ENCODE peak calls at places on chromosomes 13 and 19, in seven cellular contexts. Z is adrenal gland, N is pancreas, W is cardiac fibroblast, P is GM06990, C is body of pancreas, I is fibroblast of lung. D is an unnamed sample.
A peak's percentile ranks its signal among the peaks of the same experiment; 100 is the strongest.

GRCh38 chr19:29509456-29509855 is 16.3 kb upstream of the VSTM2B start:
- DNase-seq in Z (no peak), N (no peak), W (no peak), P (no peak), C (no peak), I (no peak), D (no peak)

GRCh38 chr19:55146078-55146647 is 2.8 kb downstream of the TNNT1 start:
- DNase-seq in Z (no peak), N (no peak), W (peak; percentile 25), P (no peak), C (no peak), I (no peak), D (peak; percentile 24)

GRCh38 chr13:48160879-48161278 is 66.0 kb upstream of the MED4 start:
- DNase-seq in Z (no peak), N (no peak), W (peak; percentile 72), P (no peak), C (no peak), I (no peak), D (peak; percentile 43)

GRCh38 chr19:53908106-53908932 is 759 bp upstream of the CACNG7 start:
- DNase-seq in Z (peak; percentile 42), N (peak; percentile 48), W (peak; percentile 54), P (peak; percentile 36), C (peak; percentile 45), I (peak; percentile 40), D (peak; percentile 71)

GRCh38 chr19:7751157-7751783 is 3.9 kb upstream of the CD209 start:
- DNase-seq in Z (no peak), N (no peak), W (peak; percentile 65), P (peak; percentile 48), C (no peak), I (no peak), D (peak; percentile 4)

GRCh38 chr19:50147462-50148423 is 15.3 kb downstream of the IZUMO2 start:
- DNase-seq in Z (peak; percentile 92), N (peak; percentile 86), W (peak; percentile 96), P (peak; percentile 71), C (peak; percentile 93), I (peak; percentile 81), D (peak; percentile 87)

GRCh38 chr13:28117689-28118377 is 17.5 kb upstream of the FLT3 start:
- DNase-seq in Z (peak; percentile 47), N (peak; percentile 37), W (peak; percentile 43), P (no peak), C (peak; percentile 66), I (peak; percentile 10), D (peak; percentile 60)

GRCh38 chr13:43663474-43664090 is 123.2 kb downstream of the ENOX1 start:
- DNase-seq in Z (no peak), N (no peak), W (peak; percentile 48), P (no peak), C (no peak), I (peak; percentile 47), D (peak; percentile 18)

GRCh38 chr19:10612515-10613119 is 12.7 kb upstream of the SLC44A2 start:
- DNase-seq in Z (peak; percentile 93), N (peak; percentile 95), W (no peak), P (no peak), C (peak; percentile 97), I (peak; percentile 19), D (no peak)

GRCh38 chr13:44755872-44756271 is 179.7 kb upstream of the TSC22D1 start:
- DNase-seq in Z (no peak), N (no peak), W (peak; percentile 66), P (no peak), C (no peak), I (peak; percentile 25), D (peak; percentile 53)

GRCh38 chr13:110663044-110663443 is 42.9 kb downstream of the CARS2 start:
- DNase-seq in Z (no peak), N (no peak), W (no peak), P (no peak), C (no peak), I (no peak), D (no peak)

GRCh38 chr19:2358548-2359173 is 1.4 kb upstream of the TMPRSS9 start:
- DNase-seq in Z (no peak), N (no peak), W (no peak), P (no peak), C (no peak), I (no peak), D (no peak)

GRCh38 chr19:30799854-30800755 is 427.9 kb downstream of the ZNF536 start:
- DNase-seq in Z (peak; percentile 63), N (peak; percentile 41), W (no peak), P (no peak), C (peak; percentile 53), I (no peak), D (no peak)

GRCh38 chr19:38617283-38617763 is 430 bp downstream of the MAP4K1 start:
- DNase-seq in Z (no peak), N (no peak), W (no peak), P (no peak), C (no peak), I (no peak), D (no peak)

GRCh38 chr13:99255241-99255640 is 2.9 kb downstream of the GPR18 start:
- DNase-seq in Z (no peak), N (no peak), W (no peak), P (no peak), C (no peak), I (no peak), D (no peak)

GRCh38 chr13:98540476-98540875 is 36.4 kb downstream of the STK24 start:
- DNase-seq in Z (no peak), N (no peak), W (peak; percentile 25), P (no peak), C (peak; percentile 42), I (no peak), D (no peak)

GRCh38 chr13:46961719-46962118 is 64.9 kb upstream of the HTR2A start:
- DNase-seq in Z (no peak), N (no peak), W (peak; percentile 83), P (peak; percentile 80), C (no peak), I (peak; percentile 82), D (peak; percentile 76)

GRCh38 chr19:40974633-40975037 is 16.4 kb upstream of the CYP2B6 start:
- DNase-seq in Z (peak; percentile 86), N (peak; percentile 72), W (peak; percentile 85), P (no peak), C (peak; percentile 78), I (peak; percentile 78), D (peak; percentile 86)

DNA sequence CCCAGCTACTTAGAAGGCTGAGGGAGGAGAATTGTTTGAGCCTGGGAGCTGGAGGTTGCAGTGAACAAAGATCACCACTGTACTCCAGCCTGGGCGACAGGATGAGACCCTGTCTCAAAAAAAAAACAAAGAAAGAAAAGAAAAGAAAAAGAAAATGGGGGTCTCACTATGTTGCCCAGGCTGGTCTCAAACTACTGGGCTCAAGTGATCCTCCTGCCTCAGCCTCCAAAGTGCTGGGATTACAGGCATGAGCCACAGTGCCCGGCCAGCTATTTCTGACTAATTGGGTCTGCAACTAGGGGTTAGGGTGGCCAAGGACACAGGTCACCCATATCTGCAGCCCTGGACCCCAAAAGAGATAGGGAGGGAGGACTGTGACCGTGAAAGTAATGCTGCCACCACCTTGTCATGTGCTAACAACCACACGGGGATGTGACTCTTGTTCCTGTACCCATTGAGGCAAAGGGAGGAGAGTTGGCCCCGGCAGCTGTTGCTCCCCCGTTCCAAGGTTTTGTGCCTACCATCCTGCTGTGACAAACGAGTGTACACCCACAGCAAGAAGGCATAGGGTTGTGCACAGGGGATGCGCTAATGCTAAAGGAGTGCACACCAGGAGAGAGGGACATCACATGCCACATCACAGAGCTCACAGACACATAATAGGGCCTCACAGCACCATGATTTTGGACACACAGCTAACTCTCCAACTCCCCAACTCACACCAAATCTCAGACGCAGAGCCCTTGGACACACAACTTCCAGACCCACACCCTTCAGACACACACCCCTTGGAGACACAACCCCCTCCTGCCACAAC is 619 bp downstream of the MEF2B start:
- DNase-seq in Z (no peak), N (no peak), W (no peak), P (no peak), C (no peak), I (no peak), D (no peak)
- H3K4me3 ChIP-seq in Z (no peak overlapping the region), N (no peak overlapping the region), W (no peak overlapping the region), P (peak overlapping the region; percentile 53), C (no peak overlapping the region), I (no peak overlapping the region), D (no peak overlapping the region)

DNA sequence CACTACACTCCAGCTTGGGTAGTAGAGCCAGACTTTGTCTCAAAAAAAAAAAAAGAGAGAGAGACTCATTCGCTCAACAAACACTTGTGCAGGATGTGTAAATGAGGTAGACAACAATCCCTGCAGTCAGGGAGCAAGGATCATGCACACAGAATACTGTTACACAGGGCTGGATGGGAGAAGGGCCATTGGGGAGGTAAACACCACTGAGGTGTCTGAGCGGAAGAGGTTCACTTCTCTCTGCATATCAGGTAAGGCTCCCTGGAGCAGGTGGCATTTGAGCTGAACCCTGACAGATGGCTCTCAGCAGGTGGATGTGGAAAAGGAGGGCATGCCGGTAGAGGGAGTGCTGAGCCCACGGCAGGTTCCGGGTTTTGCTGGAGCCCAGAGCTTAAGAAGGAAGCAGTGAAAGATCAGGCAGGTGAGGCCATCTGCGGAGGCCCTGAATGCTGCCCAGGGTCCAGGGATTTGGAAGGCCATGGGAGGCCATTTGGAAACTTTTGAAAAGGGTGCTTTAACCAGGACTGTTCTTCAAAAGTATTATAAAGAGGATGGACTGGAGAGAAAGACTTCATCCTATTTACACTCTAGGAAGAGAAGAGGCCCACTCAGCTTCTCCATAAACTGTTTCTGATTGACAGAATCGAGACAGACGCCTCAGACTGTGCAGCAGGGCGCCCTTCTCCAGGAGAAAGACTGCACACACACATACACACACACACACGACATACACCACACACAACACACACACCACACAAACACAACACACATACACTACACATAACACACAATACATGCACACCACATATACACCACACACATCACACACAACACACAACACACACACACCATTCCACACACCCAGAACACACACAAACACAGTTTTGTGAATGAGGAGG is 199.4 kb downstream of the USP12 start:
- DNase-seq in Z (no peak), N (peak; percentile 63), W (peak; percentile 8), P (peak; percentile 27), C (peak; percentile 73), I (peak; percentile 25), D (peak; percentile 25)
- TF ChIP-seq CTCF in Z (no peak), N (peak; percentile 11), W (peak; percentile 11), P (peak; percentile 75), C (peak; percentile 70), I (peak; percentile 53), D (peak; percentile 48)

GRCh38 chr13:50485979-50486935 is 357.2 kb downstream of the DLEU7 start:
- DNase-seq in Z (no peak), N (no peak), W (peak; percentile 77), P (no peak), C (no peak), I (peak; percentile 57), D (peak; percentile 52)
- H3K4me3 ChIP-seq in Z (no peak overlapping the region), N (no peak overlapping the region), W (no peak overlapping the region), P (no peak overlapping the region), C (no peak overlapping the region), I (no peak overlapping the region), D (no peak overlapping the region)

GRCh38 chr19:4375620-4376228 is 24.6 kb downstream of the SH3GL1 start:
- DNase-seq in Z (peak; percentile 51), N (peak; percentile 46), W (peak; percentile 77), P (peak; percentile 54), C (peak; percentile 69), I (peak; percentile 85), D (peak; percentile 80)

GRCh38 chr19:4373601-4374441 is 26.5 kb downstream of the SH3GL1 start:
- DNase-seq in Z (peak; percentile 71), N (no peak), W (peak; percentile 50), P (no peak), C (no peak), I (peak; percentile 55), D (peak; percentile 45)

GRCh38 chr19:4372630-4373367 is 27.5 kb downstream of the SH3GL1 start:
- DNase-seq in Z (peak; percentile 35), N (no peak), W (no peak), P (no peak), C (no peak), I (no peak), D (no peak)

GRCh38 chr19:4375164-4375619 is 25.2 kb downstream of the SH3GL1 start:
- DNase-seq in Z (peak; percentile 64), N (peak; percentile 67), W (no peak), P (no peak), C (peak; percentile 77), I (no peak), D (no peak)

GRCh38 chr19:4374451-4375163 is 25.7 kb downstream of the SH3GL1 start:
- DNase-seq in Z (peak; percentile 92), N (peak; percentile 81), W (peak; percentile 95), P (no peak), C (peak; percentile 59), I (peak; percentile 95), D (peak; percentile 84)
- TF ChIP-seq CTCF in Z (peak; percentile 34), N (no peak), W (peak; percentile 47), P (no peak), C (no peak), I (peak; percentile 13), D (no peak)

D was measured in fibroblast of pulmonary artery.